ENCODE peak calls at places on chromosomes 11 and 22, in seven cellular contexts. O is activated naive CD4-positive, alpha-beta T cell treated with anti-CD3 and anti-CD28 coated beads, Interleukin-2, amount 10 ng/mL, durations not matched to agents 7 days and 5 days; D is EH; T is CD8-positive, alpha-beta memory T cell; K is nephron progenitor cell; Q is stimulated activated CD8-positive, alpha-beta memory T cell treated with anti-CD3 and anti-CD28 coated beads, Interleukin-15, amount 100 ng/mL, for 4 hours; E is foreskin fibroblast. W is an unnamed sample.
A peak's percentile ranks its signal among the peaks of the same experiment; 100 is the strongest.

GRCh38 chr11:1531418-1531817 is 40.7 kb downstream of the DUSP8 start:
- DNase-seq in O (no peak), K (no peak), Q (no peak), D (no peak), E (no peak), T (no peak), W (no peak)

GRCh38 chr22:45760682-45761081 is 89.0 kb downstream of the ATXN10 start:
- DNase-seq in T (no peak), K (no peak), E (no peak), O (no peak), D (no peak), Q (no peak), W (no peak)

GRCh38 chr22:31866918-31867317 is 77.4 kb upstream of the YWHAH start:
- DNase-seq in T (no peak), Q (no peak), O (no peak), E (no peak), K (no peak), D (no peak), W (no peak)

GRCh38 chr22:45602004-45602733 is 69.5 kb upstream of the ATXN10 start:
- DNase-seq in Q (no peak), D (no peak), E (no peak), T (no peak), O (no peak), K (no peak), W (no peak)

GRCh38 chr22:36239150-36239400 is 252 bp downstream of the APOL2 start:
- DNase-seq in K (no peak), O (peak; percentile 37), Q (no peak), D (no peak), E (no peak), T (no peak), W (no peak)

GRCh38 chr11:72584933-72585597 is 89.2 kb downstream of the PDE2A start:
- DNase-seq in Q (no peak), D (no peak), E (no peak), T (no peak), O (no peak), K (no peak), W (no peak)

GRCh38 chr11:35035894-35036408 is 103.0 kb upstream of the CD44 start:
- DNase-seq in E (peak; percentile 94), O (no peak), K (no peak), Q (no peak), D (peak; percentile 99), T (no peak), W (no peak)

GRCh38 chr11:120554771-120555432 is 43.4 kb downstream of the GRIK4 start:
- DNase-seq in Q (no peak), K (no peak), E (peak; percentile 46), D (peak; percentile 45), O (no peak), T (no peak), W (no peak)

GRCh38 chr22:34045311-34045710 is 125.0 kb upstream of the LARGE1 start:
- DNase-seq in T (no peak), Q (no peak), O (no peak), E (no peak), K (no peak), D (no peak), W (no peak)

GRCh38 chr11:9790703-9791102 is 126.8 kb downstream of the SWAP70 start:
- DNase-seq in T (no peak), Q (no peak), D (no peak), E (no peak), O (no peak), K (no peak), W (no peak)

GRCh38 chr22:29617922-29618629 is 14.6 kb downstream of the NF2 start:
- DNase-seq in Q (no peak), O (no peak), K (no peak), E (no peak), D (peak; percentile 58), T (no peak), W (no peak)

GRCh38 chr11:76256448-76256847 is 50.1 kb upstream of the WNT11 start:
- DNase-seq in Q (no peak), K (no peak), O (no peak), E (no peak), T (no peak), D (no peak), W (no peak)

GRCh38 chr11:114307524-114308203 is 11.5 kb downstream of the NNMT start:
- DNase-seq in D (peak; percentile 95), Q (no peak), O (no peak), T (no peak), E (peak; percentile 93), K (no peak), W (no peak)

GRCh38 chr11:3094223-3094824 is 37.1 kb upstream of the CARS1 start:
- DNase-seq in E (no peak), T (no peak), Q (no peak), D (no peak), O (no peak), K (no peak), W (no peak)

GRCh38 chr22:45717787-45718186 is 46.2 kb downstream of the ATXN10 start:
- DNase-seq in O (no peak), D (peak; percentile 87), E (no peak), Q (no peak), K (no peak), T (no peak), W (no peak)

GRCh38 chr22:44622685-44623084 is 79.3 kb upstream of the PRR5 start:
- DNase-seq in E (no peak), D (no peak), O (no peak), Q (no peak), K (no peak), T (no peak), W (no peak)

GRCh38 chr22:46074771-46075551 is 75.4 kb upstream of the PPARA start:
- DNase-seq in D (peak; percentile 36), E (no peak), K (no peak), Q (no peak), T (no peak), O (peak; percentile 48), W (no peak)

GRCh38 chr22:49960967-49961600 is 512 bp downstream of the PIM3 start:
- DNase-seq in Q (no peak), T (no peak), K (peak; percentile 60), D (peak; percentile 44), E (peak; percentile 32), O (peak; percentile 60), W (no peak)

GRCh38 chr11:70367071-70367470 is 31.3 kb upstream of the CTTN start:
- DNase-seq in T (no peak), Q (no peak), E (no peak), D (peak; percentile 20), K (no peak), O (no peak), W (no peak)

GRCh38 chr11:30346068-30346688 is 23.3 kb downstream of the ARL14EP start:
- DNase-seq in D (peak; percentile 63), Q (no peak), O (no peak), K (peak; percentile 21), T (no peak), E (no peak), W (no peak)

GRCh38 chr11:65215441-65216076 is 33.8 kb downstream of the CAPN1 start:
- DNase-seq in Q (no peak), E (no peak), O (no peak), D (no peak), K (no peak), T (no peak), W (peak; percentile 21)

GRCh38 chr11:27722945-27723344 is 22.7 kb upstream of the BDNF start:
- DNase-seq in D (peak; percentile 48), Q (no peak), T (no peak), K (peak; percentile 26), O (no peak), E (no peak), W (no peak)

GRCh38 chr11:86728562-86728961 is 56.1 kb upstream of the ME3 start:
- DNase-seq in E (no peak), K (no peak), D (no peak), Q (no peak), O (no peak), T (no peak), W (no peak)

GRCh38 chr11:114291381-114291780 is 4.8 kb upstream of the NNMT start:
- DNase-seq in O (no peak), K (no peak), E (no peak), T (no peak), D (peak; percentile 37), Q (no peak), W (no peak)

GRCh38 chr22:42811510-42811909 is 45.6 kb downstream of the ARFGAP3 start:
- DNase-seq in T (no peak), E (no peak), D (no peak), O (no peak), K (no peak), Q (no peak), W (no peak)

GRCh38 chr11:91932151-91932821 is 292.3 kb upstream of the FAT3 start:
- DNase-seq in O (no peak), K (no peak), T (no peak), E (no peak), D (peak; percentile 88), Q (no peak), W (no peak)

GRCh38 chr11:8063319-8063718 is 17.7 kb upstream of the TUB start:
- DNase-seq in K (no peak), E (no peak), D (peak; percentile 25), Q (no peak), T (no peak), O (no peak), W (no peak)

GRCh38 chr22:21669026-21669425 is 3.2 kb downstream of the PPIL2 start:
- DNase-seq in D (no peak), K (no peak), Q (no peak), T (no peak), O (no peak), E (no peak), W (no peak)

GRCh38 chr22:50674606-50675552 is 2.3 kb downstream of the SHANK3 start:
- DNase-seq in T (no peak), D (no peak), E (no peak), Q (no peak), O (peak; percentile 30), K (peak; percentile 77), W (no peak)

GRCh38 chr11:132205496-132205895 is 835.1 kb downstream of the NTM start:
- DNase-seq in K (no peak), D (no peak), O (no peak), Q (no peak), T (no peak), E (no peak), W (no peak)

GRCh38 chr22:50305658-50306566 is 1.5 kb downstream of the PLXNB2 start:
- DNase-seq in O (no peak), T (no peak), Q (no peak), D (peak; percentile 98), K (peak; percentile 81), E (peak; percentile 98), W (no peak)

GRCh38 chr22:49866646-49867045 is 13.0 kb downstream of the ZBED4 start:
- DNase-seq in T (no peak), Q (no peak), D (no peak), O (no peak), E (no peak), K (no peak), W (no peak)

GRCh38 chr11:83044958-83045712 is 26.6 kb downstream of the RAB30 start:
- DNase-seq in T (no peak), O (no peak), K (no peak), E (peak; percentile 30), D (peak; percentile 92), Q (no peak), W (no peak)

W was measured in stimulated activated CD4-positive, alpha-beta T cell treated with anti-CD3 and anti-CD28 coated beads, Interleukin-2, amount 100 ng/mL, for 48 hours.